ENCODE peak calls at places on chromosomes 11 and 22, in four cellular contexts. U is esophagus squamous epithelium, L is thoracic aorta, K is brain microvascular endothelial cell. I is an unnamed sample.

GRCh38 chr11:11456896-11457295 is 103.8 kb upstream of the CSNK2A3 start:
- DNase-seq in K (no peak), L (no peak), U (no peak), I (no peak)

GRCh38 chr11:57938351-57938750 is 85.3 kb upstream of the OR9Q1 start:
- DNase-seq in U (no peak), K (no peak), L (no peak), I (peak; percentile 68)

GRCh38 chr11:69916806-69917387 is 97.7 kb upstream of the FGF3 start:
- DNase-seq in U (no peak), K (no peak), L (no peak), I (no peak)

GRCh38 chr11:68471360-68472340 is 11.1 kb downstream of the PPP6R3 start:
- DNase-seq in K (peak; percentile 89), L (no peak), U (no peak), I (no peak)

GRCh38 chr11:46290021-46290420 is 12.6 kb downstream of the CREB3L1 start:
- DNase-seq in U (no peak), L (no peak), K (no peak), I (no peak)

GRCh38 chr22:19880786-19881569 is 26.3 kb upstream of the GNB1L start:
- DNase-seq in U (no peak), L (no peak), K (peak; percentile 98), I (no peak)

GRCh38 chr11:46371994-46372393 is 9.5 kb upstream of the MDK start:
- DNase-seq in L (no peak), K (no peak), U (no peak), I (no peak)

GRCh38 chr22:49052023-49052538 is 775.6 kb downstream of the BRD1 start:
- DNase-seq in U (no peak), K (no peak), L (no peak), I (no peak)

GRCh38 chr11:67400942-67401494 is 640 bp downstream of the PPP1CA start:
- DNase-seq in U (no peak), L (no peak), K (no peak), I (no peak)

GRCh38 chr11:12109591-12110196 is 696 bp upstream of the MICAL2 start:
- DNase-seq in K (no peak), L (no peak), U (no peak), I (no peak)

GRCh38 chr11:117281159-117281558 is 10.0 kb upstream of the BACE1-AS start:
- DNase-seq in K (peak; percentile 91), L (no peak), U (no peak), I (no peak)

GRCh38 chr11:9757809-9758675 is 94.2 kb downstream of the SWAP70 start:
- DNase-seq in U (peak; percentile 45), L (peak; percentile 52), K (peak; percentile 54), I (peak; percentile 95)

GRCh38 chr11:80816454-80816847 is 1375.6 kb upstream of the TENM4 start:
- DNase-seq in L (no peak), K (no peak), U (no peak), I (no peak)

GRCh38 chr11:9462172-9462799 is 1.5 kb downstream of the ZNF143 start:
- DNase-seq in L (no peak), U (no peak), K (no peak), I (no peak)

GRCh38 chr11:101082813-101083212 is 46.8 kb downstream of the PGR start:
- DNase-seq in K (no peak), L (no peak), U (no peak), I (no peak)

GRCh38 chr11:107563702-107564101 is 1.8 kb downstream of the ALKBH8 start:
- DNase-seq in K (peak; percentile 64), U (no peak), L (no peak), I (no peak)

GRCh38 chr11:128902515-128903066 is 11.4 kb downstream of the KCNJ5 start:
- DNase-seq in U (no peak), K (peak; percentile 67), L (no peak), I (no peak)
- H3K27ac ChIP-seq in U (no peak overlapping the region), K (no peak overlapping the region), L (no peak overlapping the region), I (no peak overlapping the region)

GRCh38 chr22:31085493-31085824 is 4.3 kb downstream of the SMTN start:
- DNase-seq in U (no peak), L (no peak), K (no peak), I (no peak)
- TF ChIP-seq CTCF in U (no peak), L (no peak), K (no peak), I (no peak)

GRCh38 chr22:23117890-23118646 is 23.7 kb downstream of the RSPH14 start:
- DNase-seq in K (no peak), U (no peak), L (no peak), I (no peak)
- H3K27ac ChIP-seq in K (no peak overlapping the region), U (no peak overlapping the region), L (no peak overlapping the region), I (no peak overlapping the region)

GRCh38 chr11:98455500-98456186 is 565.1 kb upstream of the CNTN5 start:
- DNase-seq in U (no peak), K (no peak), L (no peak), I (no peak)
- TF ChIP-seq CTCF in U (no peak), K (no peak), L (no peak), I (no peak)

GRCh38 chr22:29306175-29306829 is at the start of gene GAS2L1:
- DNase-seq in U (no peak), K (peak; percentile 73), L (no peak), I (no peak)
- H3K27ac ChIP-seq in U (peak within 1 kb of the TSS; percentile 91), K (peak within 1 kb of the TSS; percentile 74), L (peak within 1 kb of the TSS; percentile 70), I (peak within 1 kb of the TSS; percentile 95)

GRCh38 chr22:26796785-26797184 is 139.4 kb downstream of the MIAT start:
- DNase-seq in U (no peak), L (no peak), K (no peak), I (no peak)

GRCh38 chr22:26797910-26798309 is 140.5 kb downstream of the MIAT start:
- DNase-seq in U (no peak), K (no peak), L (no peak), I (no peak)

GRCh38 chr22:26792522-26792921 is 135.1 kb downstream of the MIAT start:
- DNase-seq in L (no peak), K (no peak), U (no peak), I (no peak)
- TF ChIP-seq CTCF in L (no peak), K (no peak), U (no peak), I (no peak)

GRCh38 chr22:38203855-38204497 is 2.2 kb downstream of the MAFF start:
- DNase-seq in L (no peak), U (no peak), K (peak; percentile 54), I (no peak)
- H3K27ac ChIP-seq in L (peak overlapping the region; percentile 100), U (peak overlapping the region; percentile 100), K (peak overlapping the region; percentile 99), I (peak overlapping the region; percentile 98)

GRCh38 chr11:122816701-122817100 is 21.6 kb upstream of the CRTAM start:
- DNase-seq in U (no peak), L (no peak), K (no peak), I (no peak)

GRCh38 chr11:122813176-122813917 is 25.0 kb upstream of the CRTAM start:
- DNase-seq in L (no peak), U (no peak), K (no peak), I (no peak)

GRCh38 chr11:122815900-122816299 is 22.4 kb upstream of the CRTAM start:
- DNase-seq in U (no peak), L (no peak), K (no peak), I (no peak)

GRCh38 chr11:122812612-122813011 is 25.7 kb upstream of the CRTAM start:
- DNase-seq in U (no peak), K (no peak), L (no peak), I (no peak)

GRCh38 chr11:122814401-122814800 is 23.9 kb upstream of the CRTAM start:
- DNase-seq in U (no peak), K (no peak), L (no peak), I (no peak)
- TF ChIP-seq CTCF in U (no peak), K (peak; percentile 55), L (no peak), I (no peak)

DNA sequence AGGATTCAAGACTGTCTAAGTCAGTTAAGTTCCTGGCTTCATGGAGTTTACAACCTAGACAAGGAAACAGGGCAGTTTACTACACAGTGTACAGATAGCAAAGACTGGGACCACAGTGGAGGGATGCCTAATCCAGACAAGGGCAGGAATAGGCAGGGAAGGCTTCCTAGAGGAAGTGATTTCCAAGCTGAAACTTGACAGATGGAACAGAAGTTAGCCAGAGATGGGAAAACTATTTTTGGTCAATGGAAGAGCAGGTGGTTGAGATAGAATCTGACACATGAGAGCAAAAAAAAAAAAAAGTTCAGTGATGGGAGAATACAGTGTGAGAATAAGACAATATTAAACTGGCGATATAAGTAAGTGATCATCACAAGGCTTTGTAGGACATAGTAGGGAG is 1.3 kb downstream of the COA4 start:
- DNase-seq in L (no peak), K (no peak), U (no peak), I (no peak)
- H3K27ac ChIP-seq in L (no peak overlapping the region), K (peak overlapping the region; percentile 55), U (peak overlapping the region; percentile 88), I (peak overlapping the region; percentile 87)

I was measured in esophagus muscularis mucosa.